ENCODE peak calls at places on chromosomes 13 and 19, in seven cellular contexts. J, X, P, V, E, S and G are unnamed samples.

GRCh38 chr13:102993348-102993747 is 72.9 kb downstream of the SLC10A2 start:
- DNase-seq in S (no peak), E (no peak), V (no peak), P (no peak), J (no peak), X (no peak), G (no peak)

GRCh38 chr13:30410705-30411125 is 11.6 kb upstream of the UBE2L5 start:
- DNase-seq in J (no peak), X (no peak), E (no peak), P (no peak), V (no peak), S (no peak), G (no peak)

GRCh38 chr13:23915308-23915707 is 18.0 kb upstream of the C1QTNF9B start:
- DNase-seq in X (no peak), V (no peak), J (no peak), S (peak), E (no peak), P (peak), G (no peak)

GRCh38 chr19:6023085-6023682 is 45.2 kb upstream of the RANBP3 start:
- DNase-seq in P (no peak), J (peak), V (no peak), X (no peak), E (no peak), S (peak), G (no peak)

GRCh38 chr13:73902847-73903246 is 231.4 kb downstream of the KLF12 start:
- DNase-seq in S (no peak), V (no peak), X (no peak), P (no peak), E (no peak), J (no peak), G (no peak)

GRCh38 chr13:27339299-27339698 is 68.7 kb downstream of the RASL11A start:
- DNase-seq in J (no peak), P (peak), S (peak), X (peak), E (no peak), V (no peak), G (no peak)

GRCh38 chr19:3366761-3367571 is 583 bp downstream of the NFIC start:
- DNase-seq in E (no peak), X (no peak), J (no peak), S (peak), V (no peak), P (peak), G (peak)

GRCh38 chr13:91331047-91331915 is 16.2 kb upstream of the MIR17HG start:
- DNase-seq in X (no peak), J (no peak), P (no peak), E (no peak), S (no peak), V (no peak), G (no peak)

GRCh38 chr13:23918208-23918607 is 20.9 kb upstream of the C1QTNF9B start:
- DNase-seq in P (no peak), E (no peak), S (no peak), V (no peak), J (peak), X (no peak), G (no peak)

GRCh38 chr13:39910833-39911232 is 255.4 kb downstream of the COG6 start:
- DNase-seq in S (peak), P (no peak), V (no peak), E (no peak), X (no peak), J (no peak), G (no peak)

GRCh38 chr13:21996049-21996448 is 325.2 kb downstream of the FGF9 start:
- DNase-seq in X (no peak), J (no peak), P (no peak), V (no peak), S (no peak), E (no peak), G (no peak)

GRCh38 chr13:97948041-97948440 is 5.4 kb upstream of the IPO5 start:
- DNase-seq in S (peak), J (no peak), X (no peak), V (no peak), P (no peak), E (no peak), G (no peak)

GRCh38 chr13:59770451-59770850 is 393.3 kb downstream of the DIAPH3 start:
- DNase-seq in P (no peak), X (no peak), J (no peak), V (no peak), E (no peak), S (no peak), G (no peak)

GRCh38 chr13:41751277-41751676 is 209.6 kb downstream of the VWA8 start:
- DNase-seq in V (no peak), S (peak), P (no peak), E (no peak), J (no peak), X (no peak), G (no peak)

GRCh38 chr13:50290186-50290585 is 274.9 kb downstream of the KCNRG start:
- DNase-seq in X (no peak), S (no peak), P (no peak), V (no peak), J (no peak), E (no peak), G (no peak)